ENCODE peak calls at places on chromosomes 3 and 15, in seven cellular contexts. O is GM19239, N is ovary, F is HS-27A, Y is germinal center, X is T47D, D is putamen. U is an unnamed sample.

GRCh38 chr15:89776274-89777072 is at the start of gene MESP2:
- DNase-seq in D (peak), X (peak), O (peak), N (peak), Y (peak), F (peak), U (peak)

GRCh38 chr3:10157015-10157414 is 7.7 kb upstream of the IRAK2 start:
- DNase-seq in Y (no peak), D (no peak), O (no peak), F (no peak), N (no peak), X (no peak), U (no peak)

GRCh38 chr3:65904016-65904415 is 134.7 kb downstream of the MAGI1 start:
- DNase-seq in Y (no peak), X (no peak), N (no peak), O (no peak), F (no peak), D (no peak), U (no peak)

GRCh38 chr15:52334491-52335160 is 39.0 kb upstream of the MYO5C start:
- DNase-seq in D (no peak), X (peak), Y (no peak), F (peak), N (no peak), O (no peak), U (no peak)

GRCh38 chr3:165549665-165550064 is 287.6 kb downstream of the BCHE start:
- DNase-seq in Y (no peak), N (no peak), F (no peak), X (no peak), D (no peak), O (no peak), U (no peak)

GRCh38 chr15:33526532-33526931 is 215.8 kb downstream of the RYR3 start:
- DNase-seq in Y (no peak), O (no peak), N (no peak), F (no peak), X (no peak), D (no peak), U (no peak)

GRCh38 chr3:128203171-128203570 is 49.9 kb downstream of the EEFSEC start:
- DNase-seq in Y (no peak), D (no peak), F (no peak), N (no peak), X (no peak), O (no peak), U (no peak)

GRCh38 chr15:59434481-59434880 is 3.5 kb upstream of the FAM81A start:
- DNase-seq in Y (no peak), N (no peak), X (no peak), F (no peak), D (no peak), O (no peak), U (no peak)

GRCh38 chr3:41199866-41200668 is 762 bp downstream of the CTNNB1 start:
- DNase-seq in O (peak), Y (peak), X (peak), N (no peak), F (peak), D (peak), U (peak)

GRCh38 chr3:186842426-186843038 is at the start of gene ADIPOQ:
- DNase-seq in N (no peak), X (peak), O (no peak), F (no peak), Y (no peak), D (no peak), U (no peak)

U was measured in thyroid gland.